ENCODE peak calls at places on chromosome 10, in ten cellular contexts. Q, E, F, C, K, W, U, M, O and J are unnamed samples.

GRCh38 chr10:29720149-29720548 is 85.4 kb upstream of the SVIL start:
- DNase-seq in M (no peak), O (no peak), C (no peak), W (no peak), E (no peak), Q (no peak), F (no peak), K (no peak), U (no peak), J (no peak)

GRCh38 chr10:336247-336646 is 201.0 kb downstream of the ZMYND11 start:
- DNase-seq in M (no peak), E (no peak), F (no peak), Q (no peak), C (no peak), W (no peak), U (no peak), K (no peak), O (no peak), J (no peak)

GRCh38 chr10:28541695-28542365 is 8.9 kb downstream of the WAC start:
- DNase-seq in K (no peak), O (no peak), W (no peak), Q (no peak), F (no peak), E (no peak), M (no peak), C (no peak), U (no peak), J (no peak)

GRCh38 chr10:29993319-29993876 is 66.0 kb downstream of the JCAD start:
- DNase-seq in F (no peak), M (no peak), Q (no peak), O (no peak), C (no peak), E (no peak), K (no peak), W (no peak), U (peak), J (no peak)

GRCh38 chr10:61754553-61755540 is 92.1 kb downstream of the CABCOCO1 start:
- DNase-seq in W (no peak), K (no peak), E (no peak), C (no peak), Q (no peak), M (peak), F (no peak), U (no peak), O (no peak), J (no peak)

GRCh38 chr10:47164126-47164799 is 135.7 kb upstream of the GDF10 start:
- DNase-seq in U (no peak), C (no peak), E (no peak), K (no peak), O (no peak), M (peak), W (no peak), F (no peak), Q (no peak), J (peak)

GRCh38 chr10:100504101-100504500 is 15.6 kb downstream of the SEC31B start:
- DNase-seq in F (no peak), W (no peak), M (peak), C (no peak), O (no peak), Q (no peak), U (no peak), E (no peak), K (no peak), J (no peak)

GRCh38 chr10:22849077-22849810 is 78.6 kb upstream of the ARMC3 start:
- DNase-seq in W (peak), E (no peak), F (peak), Q (no peak), C (peak), K (peak), O (peak), U (peak), M (no peak), J (peak)

GRCh38 chr10:104406715-104407517 is 53.3 kb downstream of the CFAP58 start:
- DNase-seq in F (no peak), E (no peak), K (no peak), O (no peak), Q (no peak), W (no peak), M (peak), U (no peak), C (no peak), J (peak)

GRCh38 chr10:91838199-91838598 is 40.0 kb downstream of the TNKS2 start:
- DNase-seq in W (no peak), C (no peak), M (no peak), K (no peak), U (no peak), Q (no peak), E (no peak), F (no peak), O (no peak), J (no peak)

GRCh38 chr10:43226441-43226840 is 40.4 kb downstream of the RASGEF1A start:
- DNase-seq in E (no peak), F (no peak), W (no peak), Q (no peak), O (peak), M (no peak), U (peak), K (peak), C (no peak), J (no peak)

GRCh38 chr10:60978287-60979115 is 34.5 kb upstream of the RHOBTB1 start:
- DNase-seq in M (peak), O (no peak), U (no peak), F (no peak), Q (no peak), E (no peak), C (no peak), W (no peak), K (no peak), J (no peak)

GRCh38 chr10:104117839-104118323 is 4.1 kb upstream of the SFR1 start:
- DNase-seq in C (no peak), O (no peak), Q (no peak), M (peak), E (no peak), F (no peak), U (no peak), K (no peak), W (no peak), J (no peak)

GRCh38 chr10:84076540-84077195 is 62.6 kb upstream of the GHITM start:
- DNase-seq in F (no peak), M (peak), O (no peak), K (no peak), U (no peak), W (no peak), E (no peak), Q (peak), C (no peak), J (peak)

GRCh38 chr10:42882597-42882996 is 100.0 kb downstream of the BMS1 start:
- DNase-seq in E (no peak), C (no peak), K (no peak), O (no peak), F (no peak), U (no peak), M (no peak), W (no peak), Q (no peak), J (no peak)

GRCh38 chr10:25130911-25131310 is 43.9 kb upstream of the GPR158 start:
- DNase-seq in M (peak), K (no peak), Q (no peak), W (no peak), E (no peak), U (no peak), F (no peak), O (no peak), C (no peak), J (peak)

GRCh38 chr10:13351340-13351915 is 3.3 kb upstream of the SEPHS1 start:
- DNase-seq in W (no peak), F (no peak), C (no peak), O (no peak), K (no peak), M (no peak), Q (no peak), U (no peak), E (no peak), J (no peak)

GRCh38 chr10:13347235-13348156 is 597 bp downstream of the SEPHS1 start:
- DNase-seq in Q (peak), C (peak), F (peak), W (peak), M (peak), E (peak), U (peak), K (peak), O (peak), J (peak)

GRCh38 chr10:13348216-13349017 is at the start of gene SEPHS1:
- DNase-seq in U (peak), O (peak), E (peak), F (peak), Q (peak), C (peak), M (peak), K (peak), W (peak), J (peak)

GRCh38 chr10:13352519-13352918 is 4.4 kb upstream of the SEPHS1 start:
- DNase-seq in M (no peak), K (no peak), W (no peak), O (no peak), C (no peak), Q (no peak), F (no peak), E (no peak), U (no peak), J (no peak)

DNA sequence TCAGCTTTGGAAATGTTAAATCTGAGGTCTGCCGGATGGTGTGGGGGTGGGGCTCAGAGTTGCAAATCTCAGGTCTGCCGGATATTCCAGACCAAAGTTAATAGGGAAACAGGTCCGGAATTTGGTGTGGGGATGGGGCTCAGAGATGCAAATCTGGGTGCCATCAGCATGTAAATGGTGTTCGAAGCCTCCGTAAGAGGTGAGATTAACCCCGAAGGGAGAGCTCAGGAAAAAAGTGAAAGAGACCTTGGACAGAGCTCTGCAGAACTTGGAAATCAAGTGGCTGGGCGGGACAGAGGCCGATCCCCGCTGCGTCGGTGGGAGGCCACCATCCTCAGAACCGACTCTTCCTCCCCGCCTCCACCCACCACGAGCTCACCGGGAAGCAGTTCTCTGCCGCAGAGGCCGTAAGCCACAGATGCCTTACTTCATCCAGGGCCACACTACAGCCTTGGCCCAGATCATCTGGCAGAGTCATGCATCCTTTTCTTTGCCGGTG is 1.7 kb upstream of the SEPHS1 start:
- DNase-seq in M (peak), E (no peak), U (peak), O (peak), W (peak), F (peak), C (peak), Q (no peak), K (peak), J (peak)
- TF ChIP-seq POLR2A in M (no peak), E (no peak), U (no peak), O (no peak), W (no peak), F (no peak), C (no peak), Q (no peak), K (no peak), J (no peak)

DNA sequence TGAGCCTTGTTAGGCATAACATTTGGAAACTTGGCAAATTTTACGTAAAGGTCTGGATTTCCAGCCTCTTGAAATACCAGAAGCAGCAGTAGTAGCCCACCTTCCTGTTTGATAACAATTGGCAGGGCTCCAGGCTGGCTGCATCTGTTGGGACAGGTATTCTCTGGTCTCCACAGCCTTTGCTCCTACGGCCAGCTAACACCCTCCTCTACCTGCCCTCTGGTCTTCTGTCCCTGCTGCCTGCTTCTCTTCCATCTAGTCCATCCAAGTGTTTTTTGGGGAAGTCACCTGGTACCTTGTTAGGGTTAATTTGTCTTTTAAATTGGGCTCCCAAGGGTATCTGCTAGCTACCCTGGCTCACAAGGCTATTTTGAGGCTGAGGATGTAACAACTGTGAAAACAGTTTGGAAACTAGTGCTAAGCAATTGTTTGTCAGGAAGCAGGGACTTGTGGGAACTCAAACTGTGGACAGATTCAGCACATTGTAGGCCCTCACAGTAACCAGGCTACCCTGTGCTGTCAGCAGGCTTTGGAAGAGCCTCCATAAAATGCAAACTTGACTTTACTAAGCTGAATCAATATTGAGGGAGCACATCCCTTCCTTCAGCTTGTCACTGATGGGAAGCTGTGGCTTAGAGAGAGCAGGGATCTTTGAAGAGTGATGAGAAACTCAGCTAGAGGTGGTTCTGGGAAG is 8.5 kb downstream of the RPS24 start:
- DNase-seq in E (no peak), O (no peak), M (no peak), W (no peak), K (no peak), C (no peak), U (no peak), F (no peak), Q (no peak), J (no peak)
- TF ChIP-seq POLR2A in E (peak), O (no peak), M (peak), W (no peak), K (no peak), C (no peak), U (no peak), F (no peak), Q (no peak), J (no peak)

GRCh38 chr10:89301231-89301630 is 615 bp upstream of the IFIT2 start:
- DNase-seq in M (peak), O (no peak), E (no peak), F (peak), W (no peak), Q (no peak), C (no peak), U (no peak), K (no peak), J (no peak)

GRCh38 chr10:89303161-89303560 is 1.3 kb downstream of the IFIT2 start:
- DNase-seq in F (no peak), W (no peak), E (no peak), C (no peak), O (no peak), M (no peak), Q (no peak), K (no peak), U (no peak), J (no peak)

GRCh38 chr10:89302628-89303027 is 782 bp downstream of the IFIT2 start:
- DNase-seq in O (no peak), C (no peak), F (no peak), Q (no peak), W (no peak), E (no peak), U (no peak), K (no peak), M (no peak), J (no peak)

GRCh38 chr10:89299031-89299430 is 2.8 kb upstream of the IFIT2 start:
- DNase-seq in Q (no peak), F (no peak), O (no peak), C (no peak), U (no peak), E (no peak), K (no peak), W (no peak), M (no peak), J (no peak)

GRCh38 chr10:89301721-89302445 is at the start of gene IFIT2:
- DNase-seq in K (peak), W (peak), F (no peak), M (peak), U (peak), C (peak), O (no peak), Q (no peak), E (peak), J (no peak)
- TF ChIP-seq POLR2A in K (no peak), W (peak), F (no peak), M (no peak), U (peak), C (no peak), O (no peak), Q (no peak), E (peak), J (no peak)

GRCh38 chr10:122112625-122113160 is 123.7 kb downstream of the TACC2 start:
- DNase-seq in W (peak), M (peak), Q (no peak), K (peak), O (peak), C (peak), F (peak), U (peak), E (no peak), J (peak)
- TF ChIP-seq POLR2A in W (no peak), M (peak), Q (no peak), K (no peak), O (no peak), C (no peak), F (peak), U (peak), E (no peak), J (peak)

DNA sequence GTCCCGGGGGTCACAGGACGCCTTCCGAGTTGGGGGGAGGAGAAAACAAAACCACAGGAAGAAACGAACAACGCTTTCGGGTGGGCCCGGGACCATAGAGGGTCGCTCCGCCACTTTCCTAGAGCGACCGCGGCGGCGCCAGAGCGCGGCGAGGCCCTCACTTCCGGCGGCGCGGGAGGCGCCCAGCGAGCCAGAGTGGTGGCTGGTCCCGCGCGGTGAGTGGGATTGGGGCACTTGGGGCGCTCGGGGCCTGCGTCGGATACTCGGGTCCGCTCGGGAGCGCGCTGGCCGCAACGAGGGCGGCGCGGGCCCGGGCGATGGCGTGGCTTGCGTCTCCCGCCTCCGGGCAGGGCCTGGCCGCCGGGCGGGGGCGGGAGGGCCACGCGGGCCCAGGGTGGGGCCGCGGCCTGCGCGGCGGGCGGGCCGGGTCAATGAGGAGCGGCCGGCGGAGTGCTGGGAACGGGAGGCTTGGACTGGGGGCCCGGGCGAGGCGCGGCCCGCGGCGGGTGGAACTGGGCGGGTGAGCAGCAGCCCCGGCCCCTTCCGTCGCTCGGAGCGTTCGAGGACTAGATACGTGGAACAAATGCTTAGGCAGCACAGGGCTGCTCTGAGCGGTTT is at the start of gene ZNF22:
- DNase-seq in W (peak), Q (peak), F (peak), C (peak), O (peak), E (peak), U (peak), M (peak), K (peak), J (peak)
- TF ChIP-seq POLR2A in W (no peak), Q (peak), F (peak), C (no peak), O (no peak), E (peak), U (peak), M (peak), K (no peak), J (peak)

GRCh38 chr10:80524190-80524589 is 13.5 kb upstream of the SH2D4B start:
- DNase-seq in W (no peak), O (no peak), U (no peak), F (no peak), Q (no peak), E (no peak), K (no peak), C (no peak), M (no peak), J (no peak)
- TF ChIP-seq POLR2A in W (no peak), O (no peak), U (no peak), F (no peak), Q (no peak), E (no peak), K (no peak), C (no peak), M (no peak), J (no peak)

GRCh38 chr10:68142761-68143160 is 33.5 kb downstream of the MYPN start:
- DNase-seq in C (no peak), K (no peak), O (no peak), E (no peak), W (no peak), F (no peak), M (no peak), U (no peak), Q (no peak), J (no peak)
- TF ChIP-seq POLR2A in C (no peak), K (no peak), O (no peak), E (no peak), W (no peak), F (no peak), M (no peak), U (no peak), Q (no peak), J (no peak)